ENCODE peak calls at places on chromosomes 2 and 18, in four cellular contexts. N is H1, M is HCT116, H is K562. K is an unnamed sample.

GRCh38 chr18:13451208-13451530 is 232.6 kb downstream of the LDLRAD4 start:
- DNase-seq in N (no peak), M (no peak), H (no peak), K (no peak)

GRCh38 chr2:160371251-160372009 is 122.2 kb downstream of the RBMS1 start:
- DNase-seq in N (no peak), M (no peak), H (no peak), K (no peak)

GRCh38 chr2:134178109-134178877 is 75.6 kb upstream of the MGAT5 start:
- DNase-seq in N (no peak), M (no peak), H (no peak), K (peak; percentile 37)

GRCh38 chr2:223760838-223761502 is 76.4 kb downstream of the AP1S3 start:
- DNase-seq in N (no peak), M (peak; percentile 96), H (peak; percentile 8), K (no peak)

GRCh38 chr2:127584047-127584446 is 48.6 kb downstream of the MYO7B start:
- DNase-seq in N (no peak), M (no peak), H (no peak), K (no peak)

GRCh38 chr2:27751377-27751776 is 20.1 kb upstream of the MRPL33 start:
- DNase-seq in N (no peak), M (no peak), H (no peak), K (no peak)

GRCh38 chr18:7740815-7741214 is 173.7 kb downstream of the PTPRM start:
- DNase-seq in N (no peak), M (no peak), H (no peak), K (no peak)

GRCh38 chr2:105188343-105188742 is 53.2 kb upstream of the GPR45 start:
- DNase-seq in N (no peak), M (no peak), H (no peak), K (no peak)

GRCh38 chr2:174794851-174795374 is 30.6 kb upstream of the CHRNA1 start:
- DNase-seq in N (no peak), M (no peak), H (no peak), K (no peak)

GRCh38 chr2:111634995-111635538 is 248.9 kb downstream of the ANAPC1 start:
- DNase-seq in N (no peak), M (no peak), H (no peak), K (no peak)

GRCh38 chr2:117938611-117939010 is 75.3 kb downstream of the CCDC93 start:
- DNase-seq in N (no peak), M (no peak), H (no peak), K (no peak)

GRCh38 chr2:36733215-36733614 is 36.7 kb downstream of the VIT start:
- DNase-seq in N (no peak), M (no peak), H (no peak), K (no peak)

GRCh38 chr2:204170419-204170818 is 233.9 kb downstream of the ICOS start:
- DNase-seq in N (no peak), M (no peak), H (no peak), K (no peak)

GRCh38 chr2:20080839-20081348 is 29.5 kb upstream of the LAPTM4A start:
- DNase-seq in N (no peak), M (no peak), H (peak; percentile 48), K (no peak)

GRCh38 chr2:216820709-216821108 is 39.2 kb downstream of the TNP1 start:
- DNase-seq in N (no peak), M (no peak), H (no peak), K (no peak)

GRCh38 chr2:127525692-127526141 is 572 bp downstream of the IWS1 start:
- DNase-seq in N (no peak), M (no peak), H (peak; percentile 43), K (peak; percentile 43)

GRCh38 chr2:39492095-39492590 is 55.1 kb upstream of the MAP4K3 start:
- DNase-seq in N (no peak), M (no peak), H (peak; percentile 58), K (no peak)

GRCh38 chr2:191266201-191266600 is 21.0 kb downstream of the MYO1B start:
- DNase-seq in N (no peak), M (no peak), H (no peak), K (no peak)

GRCh38 chr2:164837807-164838206 is 3.8 kb downstream of the COBLL1 start:
- DNase-seq in N (no peak), M (no peak), H (no peak), K (no peak)

GRCh38 chr18:59686260-59686659 is 11.0 kb downstream of the CCBE1 start:
- DNase-seq in N (no peak), M (no peak), H (no peak), K (no peak)

GRCh38 chr2:229910832-229911412 is 10.9 kb downstream of the TRIP12 start:
- DNase-seq in N (no peak), M (no peak), H (peak; percentile 38), K (no peak)

GRCh38 chr2:69704446-69704845 is 37.5 kb upstream of the ANXA4 start:
- DNase-seq in N (no peak), M (no peak), H (no peak), K (no peak)

GRCh38 chr2:74893332-74893731 is 59.4 kb downstream of the HK2 start:
- DNase-seq in N (no peak), M (no peak), H (no peak), K (no peak)

GRCh38 chr18:23053756-23054457 is 81.4 kb upstream of the CABLES1 start:
- DNase-seq in N (peak; percentile 62), M (no peak), H (no peak), K (peak; percentile 26)

GRCh38 chr2:65711863-65712262 is 279.5 kb upstream of the SPRED2 start:
- DNase-seq in N (no peak), M (no peak), H (no peak), K (no peak)

GRCh38 chr2:73986085-73986680 is 1.5 kb downstream of the TET3 start:
- DNase-seq in N (no peak), M (no peak), H (no peak), K (no peak)

GRCh38 chr2:225668606-225669266 is 269.2 kb downstream of the NYAP2 start:
- DNase-seq in N (no peak), M (peak; percentile 72), H (peak; percentile 47), K (peak; percentile 16)

GRCh38 chr18:79410731-79411613 is 15.2 kb downstream of the NFATC1 start:
- DNase-seq in N (no peak), M (no peak), H (no peak), K (no peak)

GRCh38 chr2:201965550-201965949 is 68.1 kb upstream of the FZD7 start:
- DNase-seq in N (no peak), M (no peak), H (peak; percentile 25), K (no peak)

GRCh38 chr18:55038162-55038561 is 78.9 kb upstream of the CCDC68 start:
- DNase-seq in N (no peak), M (no peak), H (no peak), K (no peak)

GRCh38 chr2:160940271-160940670 is 220.0 kb upstream of the TANK start:
- DNase-seq in N (no peak), M (no peak), H (no peak), K (no peak)

GRCh38 chr2:64404743-64405142 is 49.2 kb upstream of the LGALSL start:
- DNase-seq in N (peak; percentile 78), M (no peak), H (peak; percentile 46), K (no peak)

DNA sequence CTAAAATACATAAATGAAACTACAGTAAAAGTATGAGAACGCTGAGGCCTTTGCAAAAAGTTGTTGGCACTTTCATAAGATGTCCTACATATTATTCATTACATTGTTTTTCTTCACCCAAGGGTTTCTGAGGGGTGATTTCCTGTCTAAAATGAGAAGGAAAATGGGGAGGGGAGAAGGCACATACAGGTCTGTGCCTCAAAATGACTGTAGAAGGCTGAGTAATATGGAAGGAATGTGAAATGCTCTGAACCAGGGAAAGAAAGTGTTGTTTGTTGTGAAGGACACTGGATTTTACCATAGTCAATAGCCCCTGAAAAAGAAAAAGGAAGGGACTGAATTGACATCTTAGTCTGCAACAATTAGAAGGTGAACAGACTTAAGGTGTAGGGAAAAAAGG is 99.5 kb upstream of the RNF152 start:
- DNase-seq in N (no peak), M (peak; percentile 35), H (no peak), K (no peak)
- TF ChIP-seq JUND in N (no peak), M (peak; percentile 61), H (no peak), K (no peak)

DNA sequence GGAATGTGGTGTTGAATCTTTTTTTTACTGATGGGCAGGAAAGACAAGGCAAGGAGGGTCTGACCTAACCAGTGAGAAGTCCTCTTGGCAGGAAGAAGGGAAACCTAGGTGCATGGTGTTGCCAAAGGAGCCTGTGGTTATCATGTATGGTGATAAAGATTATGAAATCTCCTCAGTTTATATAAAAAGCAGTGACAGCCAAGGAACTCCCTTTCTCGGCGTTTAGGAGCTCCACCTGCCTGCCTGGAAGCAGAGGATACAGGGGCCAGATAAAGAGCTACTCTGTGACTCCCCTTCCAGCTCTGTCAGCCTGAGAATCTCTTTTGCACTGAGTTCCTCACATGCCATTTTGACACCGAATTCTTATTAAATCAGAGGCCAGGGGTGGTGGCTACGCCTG is 26.1 kb downstream of the COLEC12 start:
- DNase-seq in N (no peak), M (no peak), H (no peak), K (no peak)
- TF ChIP-seq JUND in N (no peak), M (no peak), H (no peak), K (no peak)

DNA sequence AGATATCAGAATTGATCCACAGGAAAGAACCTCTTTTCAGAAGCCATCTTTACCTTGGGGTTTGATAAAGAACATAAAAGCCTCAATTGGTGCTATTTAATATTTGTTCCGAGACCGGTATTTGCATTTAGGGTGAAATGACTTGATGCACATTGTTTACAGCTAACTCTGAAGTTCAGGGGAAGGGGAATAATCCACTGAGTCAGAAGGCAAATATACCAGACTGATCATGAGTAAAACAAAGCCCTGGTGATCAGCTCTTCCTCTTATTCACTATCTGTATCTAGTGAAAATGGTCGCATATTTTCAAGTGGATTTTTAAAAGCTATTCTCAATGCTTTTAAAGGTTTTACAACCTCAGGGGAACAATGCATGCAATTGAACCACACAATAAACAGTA is 53.0 kb upstream of the ATP8B1 start:
- DNase-seq in N (no peak), M (no peak), H (no peak), K (no peak)
- TF ChIP-seq JUND in N (no peak), M (no peak), H (no peak), K (no peak)

GRCh38 chr2:140506606-140507005 is 1624.2 kb downstream of the LRP1B start:
- DNase-seq in N (no peak), M (no peak), H (no peak), K (no peak)
- TF ChIP-seq JUND in N (no peak), M (no peak), H (no peak), K (no peak)

DNA sequence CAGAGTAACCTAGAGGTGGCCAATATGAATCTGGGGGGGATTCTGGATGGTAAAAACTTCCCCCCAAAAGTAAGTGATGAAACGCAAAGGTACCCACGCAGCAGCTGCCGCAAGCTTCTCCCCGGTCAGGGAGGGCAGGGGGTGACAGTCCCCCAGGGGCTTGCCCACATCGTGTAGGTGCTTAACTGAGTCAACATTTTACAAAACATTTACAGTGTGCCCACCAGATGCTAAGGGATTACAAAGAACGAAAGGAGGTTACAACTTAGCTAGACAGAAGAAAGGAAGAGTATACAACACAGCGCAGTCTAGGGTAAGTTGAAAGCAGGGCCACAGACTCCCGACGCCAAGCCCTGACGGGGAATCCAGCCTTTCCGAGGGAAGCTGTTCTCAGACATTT is 45.6 kb downstream of the LPIN2 start:
- DNase-seq in N (no peak), M (no peak), H (no peak), K (no peak)
- TF ChIP-seq JUND in N (no peak), M (no peak), H (no peak), K (no peak)

GRCh38 chr18:76524900-76525698 is 30.1 kb upstream of the ZNF516 start:
- DNase-seq in N (no peak), M (no peak), H (no peak), K (peak; percentile 61)
- TF ChIP-seq JUND in N (no peak), M (no peak), H (no peak), K (no peak)